ENCODE peak calls at places on chromosomes 13 and 19, in four cellular contexts. One of them, this sample, is unnamed.

GRCh38 chr13:48165727-48166126 is 67.3 kb upstream of the ITM2B start:
- DNase-seq in NCI-H1436: no peak
- DNase-seq in brain microvascular endothelial cell: no peak
- DNase-seq in NT2/D1: no peak
- DNase-seq in this sample: no peak

GRCh38 chr19:30666301-30666803 is 294.2 kb downstream of the ZNF536 start:
- DNase-seq in NCI-H1436: peak
- DNase-seq in brain microvascular endothelial cell: peak
- DNase-seq in NT2/D1: peak
- DNase-seq in this sample: no peak

GRCh38 chr13:75760182-75760981 is 124.3 kb downstream of the LMO7 start:
- DNase-seq in brain microvascular endothelial cell: no peak
- DNase-seq in NCI-H1436: peak
- DNase-seq in NT2/D1: no peak
- DNase-seq in this sample: no peak

GRCh38 chr13:112814905-112815585 is 125.2 kb downstream of the ATP11A start:
- DNase-seq in NCI-H1436: no peak
- DNase-seq in NT2/D1: no peak
- DNase-seq in brain microvascular endothelial cell: peak
- DNase-seq in this sample: no peak

GRCh38 chr13:48155850-48156249 is 60.9 kb upstream of the MED4 start:
- DNase-seq in brain microvascular endothelial cell: peak
- DNase-seq in NCI-H1436: no peak
- DNase-seq in NT2/D1: no peak
- DNase-seq in this sample: no peak

GRCh38 chr19:33428627-33429013 is 55.1 kb downstream of the CEBPG start:
- DNase-seq in NT2/D1: no peak
- DNase-seq in NCI-H1436: no peak
- DNase-seq in brain microvascular endothelial cell: no peak
- DNase-seq in this sample: no peak

GRCh38 chr19:47253970-47254369 is 2.4 kb upstream of the CCDC9 start:
- DNase-seq in brain microvascular endothelial cell: no peak
- DNase-seq in NT2/D1: no peak
- DNase-seq in NCI-H1436: no peak
- DNase-seq in this sample: no peak

GRCh38 chr13:98350746-98351330 is 173.8 kb upstream of the RNF113B start:
- DNase-seq in brain microvascular endothelial cell: no peak
- DNase-seq in NT2/D1: no peak
- DNase-seq in NCI-H1436: no peak
- DNase-seq in this sample: no peak

GRCh38 chr13:41071775-41072174 is 10.5 kb downstream of the WBP4 start:
- DNase-seq in NT2/D1: no peak
- DNase-seq in NCI-H1436: no peak
- DNase-seq in brain microvascular endothelial cell: no peak
- DNase-seq in this sample: no peak

GRCh38 chr19:13154241-13154778 is 4.1 kb downstream of the IER2 start:
- DNase-seq in brain microvascular endothelial cell: peak
- DNase-seq in NCI-H1436: peak
- DNase-seq in NT2/D1: no peak
- DNase-seq in this sample: peak

GRCh38 chr19:19276386-19276785 is 3.3 kb upstream of the TM6SF2 start:
- DNase-seq in NCI-H1436: no peak
- DNase-seq in NT2/D1: no peak
- DNase-seq in brain microvascular endothelial cell: peak
- DNase-seq in this sample: no peak

GRCh38 chr19:54141356-54141755 is 3.8 kb downstream of the CNOT3 start:
- DNase-seq in brain microvascular endothelial cell: no peak
- DNase-seq in NT2/D1: no peak
- DNase-seq in NCI-H1436: no peak
- DNase-seq in this sample: no peak

GRCh38 chr13:76993021-76993420 is 1.1 kb downstream of the CLN5 start:
- DNase-seq in NT2/D1: no peak
- DNase-seq in NCI-H1436: no peak
- DNase-seq in brain microvascular endothelial cell: no peak
- DNase-seq in this sample: no peak

GRCh38 chr13:47216176-47216822 is 319.4 kb upstream of the HTR2A start:
- DNase-seq in NCI-H1436: no peak
- DNase-seq in brain microvascular endothelial cell: no peak
- DNase-seq in NT2/D1: no peak
- DNase-seq in this sample: peak

GRCh38 chr13:95650691-95651090 is 6.2 kb upstream of the DZIP1 start:
- DNase-seq in NT2/D1: no peak
- DNase-seq in brain microvascular endothelial cell: no peak
- DNase-seq in NCI-H1436: no peak
- DNase-seq in this sample: no peak

GRCh38 chr19:35351441-35352176 is 3.9 kb downstream of the FFAR1 start:
- DNase-seq in NCI-H1436: no peak
- DNase-seq in brain microvascular endothelial cell: no peak
- DNase-seq in NT2/D1: no peak
- DNase-seq in this sample: no peak

GRCh38 chr19:54137913-54138776 is 583 bp downstream of the CNOT3 start:
- DNase-seq in NCI-H1436: no peak
- DNase-seq in NT2/D1: no peak
- DNase-seq in brain microvascular endothelial cell: no peak
- DNase-seq in this sample: no peak

GRCh38 chr13:94435604-94436226 is 43.8 kb downstream of the DCT start:
- DNase-seq in NT2/D1: peak
- DNase-seq in NCI-H1436: peak
- DNase-seq in brain microvascular endothelial cell: no peak
- DNase-seq in this sample: peak

GRCh38 chr13:107582171-107582570 is 633.2 kb downstream of the LIG4 start:
- DNase-seq in NT2/D1: no peak
- DNase-seq in brain microvascular endothelial cell: no peak
- DNase-seq in NCI-H1436: no peak
- DNase-seq in this sample: no peak

GRCh38 chr13:111482126-111482525 is 161.7 kb downstream of the TEX29 start:
- DNase-seq in NT2/D1: no peak
- DNase-seq in NCI-H1436: no peak
- DNase-seq in brain microvascular endothelial cell: no peak
- DNase-seq in this sample: no peak

GRCh38 chr19:40467007-40467565 is 285 bp downstream of the SPTBN4 start:
- DNase-seq in NCI-H1436: no peak
- DNase-seq in NT2/D1: no peak
- DNase-seq in brain microvascular endothelial cell: no peak
- DNase-seq in this sample: no peak

GRCh38 chr19:55586976-55587668 is 6.5 kb upstream of the ZNF579 start:
- DNase-seq in NCI-H1436: peak
- DNase-seq in NT2/D1: peak
- DNase-seq in brain microvascular endothelial cell: peak
- DNase-seq in this sample: peak

GRCh38 chr13:110301606-110302131 is 5.3 kb downstream of the COL4A1 start:
- DNase-seq in NT2/D1: no peak
- DNase-seq in brain microvascular endothelial cell: peak
- DNase-seq in NCI-H1436: no peak
- DNase-seq in this sample: no peak

GRCh38 chr13:36979361-36980040 is 19.6 kb downstream of the ALG5 start:
- DNase-seq in NT2/D1: no peak
- DNase-seq in brain microvascular endothelial cell: no peak
- DNase-seq in NCI-H1436: no peak
- DNase-seq in this sample: no peak

GRCh38 chr13:100790405-100790804 is 115.8 kb upstream of the TMTC4 start:
- DNase-seq in brain microvascular endothelial cell: no peak
- DNase-seq in NT2/D1: no peak
- DNase-seq in NCI-H1436: no peak
- DNase-seq in this sample: no peak

This sample was measured in foreskin melanocyte.